ENCODE peak calls at places on chromosomes 13 and 19, in four cellular contexts. X is tibial nerve, A is HCT116, Z is psoas muscle. P is an unnamed sample.

GRCh38 chr19:10988380-10988779 is 27.6 kb downstream of the SMARCA4 start:
- DNase-seq in X (no peak), A (no peak), Z (no peak), P (no peak)

GRCh38 chr19:50427997-50428425 is 4.7 kb upstream of the MYBPC2 start:
- DNase-seq in X (peak; percentile 68), A (no peak), Z (peak; percentile 94), P (peak; percentile 98)

GRCh38 chr13:107211073-107211472 is 643.1 kb upstream of the ARGLU1 start:
- DNase-seq in X (peak; percentile 89), A (peak; percentile 22), Z (peak; percentile 65), P (no peak)

GRCh38 chr19:14519860-14520407 is 1.7 kb upstream of the DNAJB1 start:
- DNase-seq in X (no peak), A (peak; percentile 96), Z (no peak), P (peak; percentile 47)

GRCh38 chr13:81929988-81930387 is 1589.1 kb upstream of the SPRY2 start:
- DNase-seq in X (no peak), A (no peak), Z (no peak), P (no peak)

GRCh38 chr13:48712141-48712540 is 58.4 kb downstream of the CYSLTR2 start:
- DNase-seq in X (no peak), A (no peak), Z (no peak), P (no peak)

GRCh38 chr19:10270180-10270615 is 722 bp upstream of the ICAM1 start:
- DNase-seq in X (peak; percentile 46), A (no peak), Z (peak; percentile 84), P (peak; percentile 98)

GRCh38 chr19:1826557-1827521 is 14.8 kb upstream of the ATP8B3 start:
- DNase-seq in X (no peak), A (no peak), Z (no peak), P (no peak)

GRCh38 chr13:110713642-110713952 is at the start of gene ING1:
- DNase-seq in X (no peak), A (no peak), Z (no peak), P (no peak)

GRCh38 chr13:66210677-66211076 is 1019.5 kb downstream of the PCDH9 start:
- DNase-seq in X (no peak), A (peak; percentile 63), Z (no peak), P (no peak)

GRCh38 chr19:14952767-14953166 is 11.5 kb downstream of the OR7C2 start:
- DNase-seq in X (no peak), A (no peak), Z (no peak), P (no peak)

GRCh38 chr13:33119022-33119735 is 103.0 kb downstream of the KL start:
- DNase-seq in X (no peak), A (no peak), Z (no peak), P (no peak)

GRCh38 chr13:48746816-48747215 is 93.1 kb downstream of the CYSLTR2 start:
- DNase-seq in X (no peak), A (no peak), Z (no peak), P (no peak)

GRCh38 chr13:111248822-111249221 is 71.6 kb upstream of the TEX29 start:
- DNase-seq in X (no peak), A (no peak), Z (no peak), P (no peak)

GRCh38 chr19:29940971-29941585 is 961 bp upstream of the URI1 start:
- DNase-seq in X (no peak), A (no peak), Z (no peak), P (no peak)

GRCh38 chr19:11234486-11235075 is 4.8 kb upstream of the ANGPTL8 start:
- DNase-seq in X (no peak), A (no peak), Z (no peak), P (no peak)

GRCh38 chr13:107788464-107789165 is 426.7 kb downstream of the LIG4 start:
- DNase-seq in X (no peak), A (no peak), Z (no peak), P (no peak)

GRCh38 chr19:33458171-33458633 is 63.4 kb downstream of the PEPD start:
- DNase-seq in X (no peak), A (no peak), Z (no peak), P (no peak)

GRCh38 chr13:37102896-37103295 is 2.6 kb downstream of the CSNK1A1L start:
- DNase-seq in X (no peak), A (no peak), Z (no peak), P (no peak)

GRCh38 chr13:88648598-88649373 is 977.6 kb downstream of the SLITRK5 start:
- DNase-seq in X (no peak), A (no peak), Z (no peak), P (no peak)

GRCh38 chr13:60414177-60414576 is 17.2 kb downstream of the TDRD3 start:
- DNase-seq in X (no peak), A (no peak), Z (no peak), P (no peak)

GRCh38 chr13:43230989-43231388 is 207.6 kb downstream of the DNAJC15 start:
- DNase-seq in X (no peak), A (no peak), Z (no peak), P (no peak)

GRCh38 chr19:18799389-18799970 is 8.4 kb upstream of the COMP start:
- DNase-seq in X (no peak), A (no peak), Z (no peak), P (no peak)

GRCh38 chr19:54434862-54435174 is 14.2 kb upstream of the LENG8 start:
- DNase-seq in X (no peak), A (no peak), Z (no peak), P (no peak)

GRCh38 chr13:89204435-89204834 is 1533.3 kb downstream of the SLITRK5 start:
- DNase-seq in X (no peak), A (no peak), Z (no peak), P (no peak)

GRCh38 chr19:42270346-42271044 is 1.4 kb downstream of the CIC start:
- DNase-seq in X (no peak), A (no peak), Z (peak; percentile 82), P (peak; percentile 82)

GRCh38 chr13:108322206-108322824 is 52.8 kb downstream of the TNFSF13B start:
- DNase-seq in X (no peak), A (peak; percentile 28), Z (no peak), P (no peak)

GRCh38 chr13:51832471-51833152 is 12.4 kb downstream of the TMEM272 start:
- DNase-seq in X (peak; percentile 39), A (no peak), Z (no peak), P (no peak)

GRCh38 chr19:55474269-55475265 is 1.9 kb upstream of the ZNF628 start:
- DNase-seq in X (no peak), A (no peak), Z (no peak), P (peak; percentile 39)

GRCh38 chr13:111914241-111915103 is 152.5 kb upstream of the SOX1 start:
- DNase-seq in X (no peak), A (no peak), Z (no peak), P (no peak)

GRCh38 chr19:31572671-31573298 is 223.5 kb upstream of the TSHZ3 start:
- DNase-seq in X (no peak), A (no peak), Z (no peak), P (no peak)

GRCh38 chr13:87123987-87124784 is 547.0 kb upstream of the SLITRK5 start:
- DNase-seq in X (no peak), A (peak; percentile 75), Z (no peak), P (no peak)

GRCh38 chr19:18294467-18294864 is 13.0 kb upstream of the JUND start:
- DNase-seq in X (no peak), A (no peak), Z (peak; percentile 75), P (no peak)

GRCh38 chr13:96279904-96280303 is 190.0 kb downstream of the HS6ST3 start:
- DNase-seq in X (no peak), A (no peak), Z (no peak), P (no peak)
- H3K27ac ChIP-seq in X (no peak overlapping the region), A (no peak overlapping the region), Z (no peak overlapping the region), P (no peak overlapping the region)

DNA sequence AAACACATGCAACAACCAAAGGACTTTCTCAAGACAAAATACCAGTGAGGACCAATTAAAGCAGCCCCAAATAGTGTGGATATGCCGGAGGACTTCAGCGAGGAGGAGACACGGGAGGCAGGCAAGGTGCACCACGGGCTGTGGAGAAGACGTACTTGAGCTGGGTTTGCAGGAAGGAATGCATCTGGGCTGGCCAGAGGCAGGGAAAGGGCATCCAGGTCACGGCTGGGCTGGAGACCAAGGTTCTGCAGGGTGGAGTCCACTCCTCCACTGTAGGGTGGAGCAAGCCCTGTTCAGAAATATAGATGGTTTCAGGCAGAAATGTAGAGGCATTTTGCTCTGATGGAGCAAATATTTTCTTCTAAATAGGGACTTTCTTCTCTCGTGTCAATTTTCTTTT is 36.6 kb upstream of the MEDAG start:
- DNase-seq in X (no peak), A (no peak), Z (peak; percentile 67), P (no peak)
- H3K27ac ChIP-seq in X (peak overlapping the region; percentile 58), A (no peak overlapping the region), Z (peak overlapping the region; percentile 43), P (no peak overlapping the region)

GRCh38 chr19:46772170-46773017 is 16.0 kb downstream of the SLC1A5 start:
- DNase-seq in X (no peak), A (no peak), Z (no peak), P (no peak)
- H3K27ac ChIP-seq in X (no peak overlapping the region), A (no peak overlapping the region), Z (no peak overlapping the region), P (no peak overlapping the region)

DNA sequence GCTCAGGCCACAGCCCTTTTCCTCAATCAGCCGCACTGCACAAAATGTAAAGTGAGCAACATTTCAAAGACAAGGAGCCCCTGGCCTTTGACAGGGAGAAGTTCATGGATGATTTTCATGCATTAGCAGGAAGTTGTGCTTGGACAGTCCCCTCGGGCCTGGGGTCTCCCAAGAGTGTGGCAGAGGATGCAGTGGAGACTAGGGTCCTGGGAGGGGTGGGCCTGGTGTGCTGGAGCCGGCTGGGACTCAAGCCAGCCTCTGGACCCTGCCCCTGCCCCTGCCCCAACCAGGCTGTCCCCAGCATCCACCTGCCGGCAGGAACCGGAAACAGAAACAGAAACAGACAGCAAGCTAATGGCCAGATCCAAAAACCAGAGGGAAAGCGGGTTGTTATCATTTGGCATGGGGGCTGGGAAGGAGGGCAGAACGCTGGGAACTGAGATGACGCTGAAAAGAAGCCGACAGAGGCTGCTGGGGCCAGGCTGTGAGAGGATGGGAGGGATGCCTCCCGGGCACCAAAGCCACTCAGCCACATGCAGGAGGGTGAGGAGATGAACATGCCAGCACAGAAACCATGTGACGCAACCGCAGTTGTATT is 2.3 kb downstream of the GAS6 start:
- DNase-seq in X (no peak), A (no peak), Z (peak; percentile 48), P (no peak)
- H3K27ac ChIP-seq in X (peak overlapping the region; percentile 48), A (no peak overlapping the region), Z (no peak overlapping the region), P (no peak overlapping the region)